ENCODE peak calls at places on chromosomes 6 and 20, in six cellular contexts. V, U, N, J, I and Z are unnamed samples.

GRCh38 chr6:46677314-46677654 is 10.4 kb upstream of the TDRD6 start:
- DNase-seq in U (no peak), I (peak), N (no peak), J (no peak), V (no peak), Z (no peak)

GRCh38 chr20:54200487-54201267 is 7.2 kb upstream of the PFDN4 start:
- DNase-seq in J (no peak), N (no peak), I (peak), U (no peak), V (no peak), Z (no peak)

GRCh38 chr20:19889011-19889953 is 127.9 kb upstream of the NAA20 start:
- DNase-seq in U (no peak), J (peak), N (no peak), I (no peak), V (peak), Z (no peak)

GRCh38 chr6:16409531-16410441 is 171.4 kb downstream of the GMPR start:
- DNase-seq in J (peak), V (peak), I (peak), N (peak), U (peak), Z (peak)

GRCh38 chr6:37756141-37756540 is 58.5 kb upstream of the MDGA1 start:
- DNase-seq in J (no peak), N (no peak), I (no peak), V (no peak), U (no peak), Z (no peak)

GRCh38 chr6:2763876-2764540 is 1.2 kb upstream of the WRNIP1 start:
- DNase-seq in J (no peak), U (no peak), N (no peak), I (peak), V (no peak), Z (no peak)

GRCh38 chr6:74879234-74879633 is 326.6 kb downstream of the COL12A1 start:
- DNase-seq in U (no peak), V (peak), I (peak), J (peak), N (no peak), Z (no peak)

GRCh38 chr20:39112196-39112743 is 150.1 kb downstream of the DHX35 start:
- DNase-seq in U (peak), J (peak), N (peak), V (peak), I (peak), Z (peak)

GRCh38 chr6:29295181-29295585 is 6.3 kb upstream of the OR14J1 start:
- DNase-seq in I (no peak), J (no peak), N (no peak), U (no peak), V (no peak), Z (no peak)

GRCh38 chr6:85637579-85637978 is 5.1 kb downstream of the SYNCRIP start:
- DNase-seq in N (no peak), J (no peak), U (no peak), I (no peak), V (no peak), Z (no peak)

GRCh38 chr6:35305117-35305516 is 7.5 kb downstream of the DEF6 start:
- DNase-seq in I (peak), V (no peak), U (no peak), N (no peak), J (no peak), Z (no peak)

GRCh38 chr6:37433657-37434271 is 743 bp downstream of the CMTR1 start:
- DNase-seq in I (peak), V (peak), J (peak), N (no peak), U (no peak), Z (no peak)

GRCh38 chr20:17888044-17888443 is 80.5 kb downstream of the SNX5 start:
- DNase-seq in J (no peak), U (no peak), V (no peak), I (peak), N (no peak), Z (no peak)

GRCh38 chr6:117976030-117976651 is 69.1 kb downstream of the SLC35F1 start:
- DNase-seq in N (no peak), U (no peak), V (peak), J (peak), I (peak), Z (peak)

GRCh38 chr6:10151144-10151915 is 263.5 kb downstream of the TFAP2A start:
- DNase-seq in U (no peak), I (peak), V (peak), N (no peak), J (no peak), Z (no peak)

GRCh38 chr6:34154668-34155447 is 9.0 kb upstream of the GRM4 start:
- DNase-seq in V (peak), N (peak), J (peak), I (peak), U (peak), Z (peak)

GRCh38 chr20:33899106-33899505 is 88.0 kb downstream of the CHMP4B start:
- DNase-seq in U (no peak), V (no peak), N (no peak), I (no peak), J (no peak), Z (no peak)

GRCh38 chr6:106637718-106638341 is 8.5 kb downstream of the QRSL1 start:
- DNase-seq in U (no peak), J (no peak), V (no peak), I (no peak), N (no peak), Z (no peak)

GRCh38 chr6:34241351-34242215 is 4.9 kb downstream of the HMGA1 start:
- DNase-seq in I (no peak), J (no peak), U (no peak), V (no peak), N (no peak), Z (no peak)

GRCh38 chr20:6590891-6591679 is 176.4 kb upstream of the BMP2 start:
- DNase-seq in U (no peak), N (no peak), V (peak), J (peak), I (no peak), Z (no peak)

GRCh38 chr6:155442562-155442961 is 13.1 kb downstream of the NOX3 start:
- DNase-seq in U (no peak), I (no peak), N (no peak), V (no peak), J (no peak), Z (no peak)

GRCh38 chr6:52325695-52326471 is 36.1 kb upstream of the PAQR8 start:
- DNase-seq in V (no peak), J (peak), N (peak), U (peak), I (peak), Z (peak)

GRCh38 chr6:166588691-166589333 is 2.3 kb upstream of the RAMACL start:
- DNase-seq in U (no peak), I (no peak), J (peak), N (peak), V (peak), Z (no peak)

GRCh38 chr6:100775667-100776066 is 105.5 kb downstream of the ASCC3 start:
- DNase-seq in V (no peak), U (no peak), J (peak), N (no peak), I (no peak), Z (no peak)

GRCh38 chr6:90005048-90005827 is 111.0 kb downstream of the GJA10 start:
- DNase-seq in U (no peak), I (no peak), N (no peak), J (no peak), V (no peak), Z (no peak)

GRCh38 chr6:27873101-27874030 is 38.8 kb downstream of the OR2B2 start:
- DNase-seq in V (peak), U (peak), N (peak), J (peak), I (peak), Z (peak)

GRCh38 chr6:103011605-103012004 is 1618.1 kb downstream of the GRIK2 start:
- DNase-seq in V (no peak), I (no peak), U (no peak), N (no peak), J (no peak), Z (no peak)

GRCh38 chr6:143333749-143334520 is 116.6 kb downstream of the ADAT2 start:
- DNase-seq in N (no peak), U (no peak), V (no peak), J (no peak), I (no peak), Z (no peak)

GRCh38 chr6:88626460-88626859 is 337.0 kb downstream of the RNGTT start:
- DNase-seq in U (no peak), I (no peak), V (peak), J (no peak), N (no peak), Z (no peak)

GRCh38 chr6:114342826-114343781 is at the start of gene HS3ST5:
- DNase-seq in I (peak), V (peak), U (peak), J (peak), N (peak), Z (peak)

GRCh38 chr6:14196029-14196428 is 78.5 kb downstream of the CD83 start:
- DNase-seq in N (no peak), J (no peak), I (no peak), V (no peak), U (no peak), Z (no peak)

GRCh38 chr6:118581489-118581959 is 33.4 kb downstream of the PLN start:
- DNase-seq in N (no peak), I (peak), U (no peak), V (peak), J (peak), Z (no peak)

GRCh38 chr6:89763550-89763949 is 56.0 kb downstream of the MDN1 start:
- DNase-seq in J (peak), I (no peak), V (peak), N (no peak), U (no peak), Z (no peak)

GRCh38 chr20:21517566-21518277 is 3.9 kb upstream of the NKX2-2 start:
- DNase-seq in J (no peak), N (peak), V (no peak), I (no peak), U (no peak), Z (no peak)

GRCh38 chr6:29791786-29792122 is 35.9 kb upstream of the HLA-G start:
- DNase-seq in U (no peak), I (peak), J (no peak), V (no peak), N (no peak), Z (no peak)

GRCh38 chr20:4247898-4248858 is 232.8 kb upstream of the RNF24 start:
- DNase-seq in U (no peak), I (no peak), V (no peak), J (no peak), N (peak), Z (no peak)

GRCh38 chr6:133767571-133767970 is 121.3 kb upstream of the TCF21 start:
- DNase-seq in U (no peak), N (no peak), I (no peak), V (peak), J (no peak), Z (no peak)

GRCh38 chr20:24768977-24769675 is 179.9 kb upstream of the CST7 start:
- DNase-seq in U (no peak), V (no peak), N (peak), I (no peak), J (no peak), Z (no peak)

GRCh38 chr20:1803216-1804128 is 91.7 kb upstream of the SIRPA start:
- DNase-seq in V (peak), I (peak), U (peak), J (peak), N (peak), Z (peak)

GRCh38 chr20:14992071-14992654 is 654.8 kb upstream of the FLRT3 start:
- DNase-seq in V (no peak), I (peak), U (no peak), N (no peak), J (no peak), Z (no peak)

GRCh38 chr6:95948324-95948723 is 67.5 kb upstream of the FUT9 start:
- DNase-seq in V (no peak), N (no peak), I (no peak), U (no peak), J (no peak), Z (no peak)
- H4K91ac ChIP-seq in V (no peak), N (no peak), I (no peak), U (no peak), J (no peak), Z (no peak)

GRCh38 chr20:13147971-13148370 is 73.1 kb upstream of the ISM1 start:
- DNase-seq in J (no peak), I (no peak), V (no peak), N (no peak), U (no peak), Z (no peak)
- H4K91ac ChIP-seq in J (no peak), I (no peak), V (no peak), N (no peak), U (no peak), Z (no peak)

GRCh38 chr6:54602591-54602990 is 244.0 kb upstream of the FAM83B start:
- DNase-seq in U (no peak), V (no peak), N (no peak), J (no peak), I (no peak), Z (no peak)

GRCh38 chr6:54595844-54596243 is 250.7 kb upstream of the FAM83B start:
- DNase-seq in V (peak), J (peak), N (no peak), I (peak), U (no peak), Z (no peak)

DNA sequence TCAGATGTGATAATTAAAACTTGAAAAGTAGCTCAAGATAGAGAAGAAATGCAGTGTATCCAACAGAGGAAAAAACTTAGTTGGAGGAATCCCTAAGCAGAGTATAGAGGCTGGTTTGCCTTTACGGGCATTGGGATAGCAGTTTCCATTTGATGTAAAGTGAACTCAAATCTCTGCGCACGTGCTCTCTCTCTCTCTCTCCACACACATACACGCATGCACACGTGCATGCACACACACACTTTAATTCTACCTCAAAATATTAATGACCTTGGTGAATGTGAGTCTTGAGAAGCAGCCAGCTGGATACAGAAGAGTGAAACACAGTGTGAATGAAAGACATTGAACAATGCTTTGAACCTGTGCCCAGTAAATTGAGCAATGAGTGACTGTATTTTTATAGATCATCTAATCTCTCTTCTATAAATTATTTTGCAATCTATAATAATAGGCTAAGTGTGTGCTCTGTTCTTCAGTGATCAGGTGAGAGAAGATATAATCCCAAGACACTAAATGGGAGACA is 247.7 kb upstream of the FAM83B start:
- DNase-seq in U (no peak), N (no peak), J (no peak), V (no peak), I (no peak), Z (no peak)
- H4K91ac ChIP-seq in U (no peak), N (no peak), J (no peak), V (no peak), I (no peak), Z (no peak)

DNA sequence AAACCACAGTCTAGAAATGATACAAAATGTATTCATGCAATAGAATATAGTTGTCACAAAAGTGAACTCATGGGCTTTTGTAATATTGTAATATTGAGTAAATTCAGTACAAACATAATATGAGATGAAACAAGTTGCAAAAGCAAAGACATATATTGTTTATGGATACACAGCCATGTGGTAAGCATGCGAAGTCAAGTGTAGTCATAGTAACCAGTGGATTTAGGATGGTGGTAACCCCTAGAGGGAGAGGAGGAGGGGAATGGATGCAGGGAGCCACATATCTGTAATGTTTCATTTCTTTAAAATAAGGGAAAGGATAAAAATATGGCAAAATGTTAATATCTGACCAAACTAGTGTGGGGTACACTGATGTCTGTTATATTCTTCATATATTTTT is 47.4 kb downstream of the ARMC2 start:
- DNase-seq in N (no peak), U (no peak), J (peak), V (peak), I (peak), Z (no peak)
- H4K91ac ChIP-seq in N (no peak), U (no peak), J (no peak), V (no peak), I (no peak), Z (no peak)

GRCh38 chr20:61670274-61670673 is 395.4 kb downstream of the TAF4 start:
- DNase-seq in I (no peak), U (no peak), N (no peak), V (no peak), J (no peak), Z (no peak)

GRCh38 chr20:61666471-61666832 is 399.2 kb downstream of the TAF4 start:
- DNase-seq in J (no peak), U (no peak), V (no peak), N (no peak), I (no peak), Z (no peak)

GRCh38 chr20:61667056-61667792 is 398.5 kb downstream of the TAF4 start:
- DNase-seq in N (no peak), J (no peak), U (no peak), V (no peak), I (no peak), Z (no peak)

GRCh38 chr20:61668064-61668463 is 397.6 kb downstream of the TAF4 start:
- DNase-seq in J (no peak), N (no peak), U (no peak), V (no peak), I (no peak), Z (no peak)

DNA sequence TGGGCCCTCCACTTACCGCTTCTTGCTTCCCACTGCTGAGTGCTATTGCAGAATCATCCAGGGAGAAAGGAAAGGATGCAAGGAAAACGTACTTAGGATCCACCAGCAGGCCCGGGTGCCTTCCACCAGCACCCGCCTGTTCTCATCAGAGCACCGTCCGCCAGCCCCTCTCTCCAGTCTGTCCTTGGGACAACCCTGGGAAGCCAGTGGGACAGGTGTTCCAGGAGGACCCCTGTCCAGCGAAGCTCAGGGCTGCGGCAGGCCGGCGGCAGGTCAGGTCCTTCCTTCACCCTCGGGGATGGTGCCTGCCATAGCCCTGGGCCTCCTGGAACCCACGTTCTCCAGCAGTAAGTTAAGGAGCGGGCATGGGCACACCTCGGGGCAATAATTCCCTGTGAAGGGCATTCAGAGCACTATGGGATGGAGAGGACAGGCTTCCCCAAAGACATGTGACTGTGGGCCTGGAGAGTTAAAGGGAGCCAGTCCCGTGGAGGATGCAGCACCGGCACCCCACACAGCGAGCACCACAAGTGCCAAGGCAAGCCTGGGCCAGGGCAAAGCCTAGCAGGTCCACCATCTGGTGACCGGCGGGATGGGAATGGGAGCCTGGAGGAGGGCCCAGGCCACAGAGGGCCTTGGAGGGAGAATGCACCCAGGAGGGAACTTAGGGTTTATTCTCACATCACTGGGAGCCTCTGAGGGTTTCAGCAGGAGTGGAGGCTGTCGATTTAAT is 396.7 kb downstream of the TAF4 start:
- DNase-seq in J (no peak), I (no peak), N (no peak), U (no peak), V (no peak), Z (no peak)
- H4K91ac ChIP-seq in J (no peak), I (no peak), N (no peak), U (no peak), V (no peak), Z (no peak)

DNA sequence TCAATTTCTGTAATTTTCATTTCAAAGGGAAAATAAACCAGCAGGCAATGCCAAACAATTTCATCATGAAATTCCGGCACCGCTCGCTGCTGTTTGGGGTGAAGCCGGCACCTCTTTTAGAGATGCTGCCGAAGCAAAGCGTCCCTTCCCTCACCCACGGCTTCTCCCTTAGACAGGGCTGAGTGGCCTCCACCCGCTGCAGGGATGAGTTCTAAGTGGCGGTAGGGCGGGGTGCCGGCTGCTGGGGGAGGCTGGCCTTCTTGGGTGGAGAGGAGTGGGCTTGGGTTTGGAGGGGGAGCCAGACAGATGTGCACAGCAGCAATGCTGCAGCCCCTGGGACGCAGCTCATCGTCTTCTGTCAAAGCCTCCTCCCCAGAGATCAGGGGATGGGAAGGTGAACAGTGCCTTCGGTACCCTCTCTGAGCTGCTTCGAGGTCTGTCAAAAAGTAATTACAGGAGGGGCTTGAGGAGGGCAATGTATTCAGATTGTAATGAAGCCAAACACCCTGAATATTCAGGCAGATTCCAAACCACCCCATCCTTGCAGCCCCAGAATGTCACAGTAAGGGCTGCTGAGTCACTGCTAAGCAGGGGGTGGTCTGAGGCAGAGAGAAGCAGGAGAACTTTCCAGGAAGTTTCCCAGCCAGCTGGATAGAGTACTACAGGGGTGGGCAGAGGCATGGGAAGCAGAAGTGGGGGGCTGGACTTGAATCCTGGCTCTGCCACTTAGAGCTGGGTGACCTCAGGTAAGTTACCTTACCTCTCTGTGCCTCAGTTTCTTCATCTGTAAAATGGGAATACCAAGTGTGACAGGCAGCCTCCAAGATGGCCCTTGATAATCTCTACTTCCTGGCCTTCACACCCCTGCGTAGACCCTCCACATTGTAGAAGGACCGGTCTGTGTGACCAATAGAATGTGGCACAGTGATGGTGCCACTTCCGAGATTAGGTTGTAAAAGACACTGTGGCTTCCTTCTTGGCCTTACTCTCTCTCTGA is 96.6 kb downstream of the SULF2 start:
- DNase-seq in V (peak), U (no peak), N (peak), I (no peak), J (no peak), Z (no peak)
- H4K91ac ChIP-seq in V (no peak), U (no peak), N (no peak), I (no peak), J (no peak), Z (no peak)

GRCh38 chr6:81938014-81938761 is 185.7 kb upstream of the TENT5A start:
- DNase-seq in N (no peak), V (peak), U (no peak), I (peak), J (peak), Z (no peak)
- H4K91ac ChIP-seq in N (no peak), V (peak), U (no peak), I (no peak), J (no peak), Z (no peak)